ENCODE peak calls at places on chromosome 6, in six cellular contexts. G is K562, W is A549, K is HepG2, Q is GM12878, P is endothelial cell of umbilical vein. A is an unnamed sample.

GRCh38 chr6:116060572-116061283 is at the start of gene FRK:
- DNase-seq in G (no peak), W (peak), K (peak), Q (no peak), P (peak), A (no peak)

GRCh38 chr6:164520916-164521315 is 788.5 kb downstream of the C6orf118 start:
- DNase-seq in G (no peak), W (no peak), K (no peak), Q (no peak), P (no peak), A (no peak)

GRCh38 chr6:160254467-160255312 is 3.9 kb downstream of the SLC22A2 start:
- DNase-seq in G (no peak), W (peak), K (peak), Q (no peak), P (no peak), A (no peak)

GRCh38 chr6:142297605-142297995 is 4.2 kb upstream of the ADGRG6 start:
- DNase-seq in G (no peak), W (no peak), K (no peak), Q (no peak), P (no peak), A (no peak)

GRCh38 chr6:7145269-7146078 is 37.7 kb downstream of the RREB1 start:
- DNase-seq in G (no peak), W (no peak), K (no peak), Q (no peak), P (no peak), A (peak)

GRCh38 chr6:140003217-140003616 is 628.8 kb upstream of the CITED2 start:
- DNase-seq in G (no peak), W (no peak), K (no peak), Q (no peak), P (no peak), A (no peak)

GRCh38 chr6:18528084-18528743 is 141.1 kb downstream of the RNF144B start:
- DNase-seq in G (no peak), W (no peak), K (no peak), Q (no peak), P (peak), A (peak)

GRCh38 chr6:157981132-157981394 is 600 bp upstream of the SYNJ2 start:
- DNase-seq in G (peak), W (no peak), K (no peak), Q (no peak), P (no peak), A (no peak)

GRCh38 chr6:134675110-134676038 is 274.5 kb downstream of the ALDH8A1 start:
- DNase-seq in G (no peak), W (no peak), K (no peak), Q (no peak), P (no peak), A (no peak)

GRCh38 chr6:5634525-5634924 is 372.2 kb downstream of the NRN1 start:
- DNase-seq in G (no peak), W (no peak), K (no peak), Q (no peak), P (no peak), A (peak)

GRCh38 chr6:138443979-138444378 is 40.0 kb downstream of the HEBP2 start:
- DNase-seq in G (no peak), W (no peak), K (no peak), Q (no peak), P (no peak), A (no peak)

GRCh38 chr6:16854986-16855385 is 93.7 kb upstream of the ATXN1 start:
- DNase-seq in G (no peak), W (no peak), K (no peak), Q (peak), P (no peak), A (no peak)

GRCh38 chr6:76885861-76886301 is 577.4 kb downstream of the HTR1B start:
- DNase-seq in G (no peak), W (no peak), K (no peak), Q (no peak), P (no peak), A (no peak)

GRCh38 chr6:1796706-1797529 is 187.2 kb downstream of the FOXC1 start:
- DNase-seq in G (no peak), W (no peak), K (no peak), Q (no peak), P (peak), A (no peak)

GRCh38 chr6:66103954-66104353 is 396.9 kb upstream of the EYS start:
- DNase-seq in G (no peak), W (no peak), K (no peak), Q (no peak), P (no peak), A (no peak)

GRCh38 chr6:101391772-101392560 is 1.5 kb upstream of the GRIK2 start:
- DNase-seq in G (no peak), W (no peak), K (no peak), Q (no peak), P (no peak), A (no peak)

GRCh38 chr6:111737065-111737521 is 131.4 kb upstream of the TRAF3IP2 start:
- DNase-seq in G (no peak), W (no peak), K (peak), Q (no peak), P (no peak), A (no peak)

GRCh38 chr6:13794184-13794583 is 20.2 kb downstream of the MCUR1 start:
- DNase-seq in G (no peak), W (peak), K (no peak), Q (peak), P (peak), A (peak)

GRCh38 chr6:119127627-119128026 is 49.2 kb upstream of the FAM184A start:
- DNase-seq in G (no peak), W (no peak), K (no peak), Q (no peak), P (no peak), A (no peak)

GRCh38 chr6:125787791-125788190 is 3.0 kb upstream of the NCOA7 start:
- DNase-seq in G (peak), W (peak), K (no peak), Q (no peak), P (peak), A (no peak)

GRCh38 chr6:3250278-3250677 is 8.5 kb upstream of the PSMG4 start:
- DNase-seq in G (no peak), W (no peak), K (no peak), Q (no peak), P (no peak), A (no peak)

GRCh38 chr6:3244003-3244831 is 14.5 kb upstream of the PSMG4 start:
- DNase-seq in G (no peak), W (no peak), K (no peak), Q (no peak), P (no peak), A (no peak)

GRCh38 chr6:3245216-3245615 is 13.5 kb upstream of the PSMG4 start:
- DNase-seq in G (no peak), W (no peak), K (no peak), Q (no peak), P (no peak), A (no peak)

GRCh38 chr6:3249821-3250220 is 8.9 kb upstream of the PSMG4 start:
- DNase-seq in G (no peak), W (no peak), K (no peak), Q (no peak), P (no peak), A (no peak)

DNA sequence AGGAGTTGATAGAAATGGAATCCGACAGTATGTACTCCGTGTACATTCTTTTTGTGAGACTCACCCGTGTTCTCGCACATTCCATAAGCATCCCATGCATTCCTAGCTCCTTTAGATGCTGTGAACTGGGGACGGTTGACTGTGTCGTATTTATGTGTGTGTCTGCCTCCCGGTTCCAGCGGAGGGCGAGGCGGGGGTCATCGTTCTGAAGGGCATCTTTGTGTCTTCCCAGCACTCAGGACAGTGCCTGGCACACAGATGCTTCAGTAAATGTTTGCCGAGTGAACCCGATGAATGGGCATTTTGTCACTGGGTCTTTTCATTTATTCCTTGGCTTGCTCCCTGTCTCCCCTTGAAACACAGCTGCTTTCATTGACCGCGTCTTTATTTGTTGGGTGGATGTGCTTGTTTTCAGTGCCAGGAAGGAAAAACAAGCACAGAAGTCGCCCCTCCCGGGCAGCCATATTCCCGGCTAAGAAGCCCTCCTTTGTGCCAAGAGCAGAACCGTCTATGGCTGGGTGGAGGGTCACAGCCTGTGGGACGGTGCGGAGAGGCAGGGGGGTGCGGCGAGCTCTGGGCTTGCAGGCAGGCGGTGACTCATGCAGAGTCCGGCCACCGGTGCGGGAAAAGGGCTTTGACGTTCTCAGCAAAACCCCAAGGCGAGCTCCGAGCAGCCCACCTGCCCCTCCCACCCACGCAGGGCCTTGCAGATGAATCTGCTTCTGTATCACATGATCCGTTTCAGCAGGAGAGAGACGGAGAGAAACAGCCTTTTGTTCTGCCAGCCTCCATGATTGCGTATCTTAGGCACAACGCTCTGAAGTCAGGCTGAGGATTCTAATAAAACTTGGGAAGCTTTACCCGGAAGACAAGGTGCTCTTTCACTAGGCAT is 11.2 kb upstream of the PSMG4 start:
- DNase-seq in G (peak), W (peak), K (peak), Q (no peak), P (peak), A (peak)
- TF ChIP-seq MYC in G (no peak), W (no peak), K (peak), Q (no peak), P (no peak), A (peak)

DNA sequence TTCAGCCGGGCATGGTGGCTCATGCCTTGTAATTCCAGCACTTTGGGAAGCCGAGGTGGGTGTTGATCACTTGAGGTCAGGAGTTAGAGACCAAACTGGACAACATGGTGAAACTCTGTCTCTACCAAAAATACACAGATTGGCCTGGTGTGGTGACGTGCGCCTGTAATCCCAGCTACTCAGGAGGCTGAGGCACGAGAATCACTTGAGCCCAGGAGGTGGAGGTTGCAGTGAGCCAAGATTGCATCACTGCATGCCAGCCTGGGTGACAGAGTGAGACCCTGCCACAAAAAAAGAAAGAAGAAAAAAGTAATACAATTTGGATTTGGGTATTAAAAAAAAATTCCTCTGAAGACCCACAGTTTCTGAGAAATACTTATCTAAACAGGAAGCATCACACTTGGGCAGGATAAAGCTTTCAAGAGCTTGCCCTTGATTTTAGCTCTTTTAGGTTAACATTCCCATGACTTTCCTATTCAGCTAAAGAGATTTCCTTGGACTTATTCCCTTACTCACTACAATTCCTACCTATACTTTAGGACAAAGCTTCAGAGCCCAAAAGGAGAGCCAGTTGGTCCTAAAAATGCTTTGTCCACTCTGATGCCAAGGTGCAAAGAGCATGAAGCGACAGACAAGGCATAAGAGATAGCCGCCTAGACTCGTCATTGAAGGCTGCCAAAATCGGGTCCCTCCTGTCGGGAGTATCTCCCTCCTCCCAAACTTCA is 1.9 kb downstream of the ELOVL2 start:
- DNase-seq in G (no peak), W (no peak), K (peak), Q (no peak), P (no peak), A (no peak)
- H3K4me3 ChIP-seq in G (no peak), W (no peak), K (peak), Q (no peak), P (no peak), A (no peak)

GRCh38 chr6:19837511-19838441 is 606 bp downstream of the ID4 start:
- DNase-seq in G (no peak), W (peak), K (peak), Q (no peak), P (peak), A (no peak)

GRCh38 chr6:19839237-19839546 is 2.0 kb downstream of the ID4 start:
- DNase-seq in G (no peak), W (no peak), K (no peak), Q (no peak), P (no peak), A (no peak)

GRCh38 chr6:19836799-19837510 is at the start of gene ID4:
- DNase-seq in G (no peak), W (peak), K (no peak), Q (no peak), P (peak), A (no peak)

GRCh38 chr6:19839788-19840187 is 2.6 kb downstream of the ID4 start:
- DNase-seq in G (no peak), W (no peak), K (no peak), Q (no peak), P (no peak), A (no peak)

DNA sequence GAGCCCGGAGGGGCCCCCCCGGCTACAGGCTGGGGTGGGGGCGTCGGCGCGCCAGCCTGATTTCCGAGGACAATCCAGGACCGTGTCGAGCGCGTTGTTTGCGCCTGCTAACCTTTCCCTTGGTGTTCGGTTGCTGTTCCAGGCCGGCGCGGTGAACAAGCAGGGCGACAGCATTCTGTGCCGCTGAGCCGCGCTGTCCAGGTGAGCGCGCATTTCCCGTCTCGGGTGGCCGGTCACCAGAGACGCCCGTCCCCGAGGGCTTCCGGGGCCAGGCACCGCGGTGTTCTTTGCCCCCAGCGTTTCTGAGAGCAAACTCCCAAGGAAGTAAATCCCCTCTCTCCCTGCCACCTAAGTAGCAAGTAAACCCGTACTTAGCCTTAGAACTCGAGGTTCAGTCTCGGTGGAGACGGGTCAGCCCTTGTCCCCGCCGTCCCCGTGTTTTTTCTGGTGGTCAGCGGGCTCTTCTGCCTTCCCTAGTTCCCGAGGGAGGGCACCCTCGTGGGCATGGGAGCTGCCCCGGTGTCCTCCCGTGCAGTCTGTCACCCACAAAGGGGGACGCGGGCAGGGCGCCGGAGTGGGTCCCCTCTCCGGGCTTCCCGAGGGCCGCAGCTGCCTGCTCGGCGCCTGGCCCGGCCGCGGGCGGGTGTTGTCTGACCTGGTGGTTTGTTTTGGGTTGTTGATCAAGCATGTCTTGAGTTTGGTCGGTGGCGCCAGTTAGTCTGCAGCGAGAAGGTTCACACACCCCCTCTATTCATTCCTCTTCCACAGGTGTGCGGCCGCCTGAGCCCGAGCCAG is 1.5 kb downstream of the ID4 start:
- DNase-seq in G (no peak), W (peak), K (peak), Q (no peak), P (no peak), A (no peak)
- TF ChIP-seq POLR2A in G (no peak), W (no peak), K (no peak), Q (no peak), P (no peak), A (no peak)

DNA sequence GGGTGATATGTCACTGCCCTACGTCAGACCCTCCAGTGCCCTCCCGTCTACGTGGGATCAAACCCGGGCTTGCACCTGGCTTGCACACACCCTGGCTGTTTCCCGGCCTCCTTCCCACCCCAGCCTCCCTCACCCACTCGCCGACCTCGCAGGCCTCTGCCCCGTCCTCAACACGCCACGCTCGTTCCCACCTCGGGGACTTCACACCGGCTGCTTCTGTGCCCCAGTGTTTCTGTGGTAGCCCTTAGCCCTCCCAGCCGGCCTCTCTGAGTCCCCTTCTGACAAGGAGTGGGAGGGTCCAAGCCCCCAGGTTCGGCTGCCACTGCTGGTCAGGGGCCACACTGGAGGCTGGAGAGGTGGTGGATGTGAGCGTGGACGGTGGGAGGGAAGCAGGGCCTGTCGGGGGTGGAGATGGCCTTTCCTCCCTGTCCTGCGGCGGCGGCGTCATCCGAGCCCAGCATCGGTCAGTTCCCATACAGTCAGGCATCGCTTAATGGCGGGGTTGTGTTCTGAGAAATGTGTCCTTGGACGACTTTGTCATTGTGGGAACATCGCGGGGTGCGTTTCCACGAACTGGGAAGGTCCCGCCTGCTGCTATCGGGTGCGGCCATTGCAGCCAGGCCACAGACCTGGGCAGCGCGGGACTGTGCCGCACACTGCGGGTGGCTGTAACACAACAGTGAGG is 11.4 kb upstream of the KIF25 start:
- DNase-seq in G (no peak), W (no peak), K (no peak), Q (no peak), P (no peak), A (no peak)
- TF ChIP-seq MYC in G (no peak), W (no peak), K (no peak), Q (no peak), P (no peak), A (no peak)

DNA sequence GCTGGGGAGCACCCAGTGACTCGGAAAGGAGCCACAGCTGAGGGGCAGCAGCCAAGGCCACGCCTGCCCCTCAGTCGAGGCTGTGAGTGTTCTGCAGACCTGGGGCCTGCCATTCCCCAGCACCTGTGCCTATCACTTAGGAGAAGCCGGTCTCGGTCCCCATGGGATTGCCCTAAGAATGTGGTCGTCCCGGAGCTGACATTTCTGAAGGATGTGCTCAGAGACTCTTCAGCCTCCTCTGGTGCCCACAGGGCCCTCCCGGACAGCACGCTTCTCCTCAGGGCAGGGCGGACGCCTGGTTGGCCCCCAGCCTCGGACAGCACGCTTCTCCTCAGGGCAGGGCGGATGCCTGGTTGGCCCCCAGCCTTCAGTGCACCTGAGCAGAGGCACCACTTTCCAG is 223.9 kb downstream of the ERMARD start:
- DNase-seq in G (no peak), W (no peak), K (no peak), Q (no peak), P (no peak), A (no peak)
- H3K4me3 ChIP-seq in G (no peak), W (no peak), K (no peak), Q (no peak), P (no peak), A (no peak)

DNA sequence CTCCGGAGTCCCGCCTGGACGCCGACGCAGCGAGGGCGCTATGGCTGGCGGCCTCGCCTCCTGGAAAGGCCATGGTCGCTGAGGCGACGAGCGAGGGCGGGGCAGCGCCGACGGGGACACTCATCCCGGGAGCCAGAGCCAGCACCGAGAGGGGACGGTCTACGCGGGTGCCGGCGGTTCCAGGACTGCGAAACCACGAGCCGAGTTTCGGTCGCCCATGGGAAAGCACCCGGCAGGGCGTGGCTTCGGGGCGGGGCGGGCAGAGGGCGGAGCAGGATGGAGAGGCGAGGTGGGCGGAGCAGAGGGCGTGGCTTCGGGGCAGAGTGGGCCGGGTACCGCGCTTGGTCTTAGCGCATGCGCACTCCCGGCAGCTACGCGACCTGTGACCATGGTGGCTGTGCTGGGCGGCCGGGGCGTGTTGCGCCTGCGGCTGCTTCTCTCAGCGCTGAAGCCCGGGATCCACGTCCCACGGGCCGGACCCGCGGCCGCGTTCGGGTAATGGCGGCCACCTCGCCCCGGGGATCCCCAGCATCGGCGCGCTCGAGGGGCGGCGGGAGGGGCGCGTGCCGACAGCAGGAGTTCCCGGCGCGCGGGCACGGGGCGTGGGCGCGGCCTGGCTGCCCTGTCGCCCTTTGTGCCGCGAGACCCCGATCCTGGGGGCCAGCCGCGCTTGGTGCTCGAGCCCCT is at the start of gene BPHL:
- DNase-seq in G (peak), W (peak), K (peak), Q (peak), P (peak), A (peak)
- TF ChIP-seq POLR2A in G (peak), W (peak), K (peak), Q (peak), P (peak), A (peak)

GRCh38 chr6:30719356-30719755 is 796 bp upstream of the TUBB start:
- DNase-seq in G (no peak), W (no peak), K (no peak), Q (no peak), P (no peak), A (no peak)
- TF ChIP-seq MYC in G (no peak), W (no peak), K (no peak), Q (no peak), P (no peak), A (no peak)

GRCh38 chr6:70281923-70282902 is 20.7 kb downstream of the COL9A1 start:
- DNase-seq in G (peak), W (no peak), K (no peak), Q (no peak), P (no peak), A (no peak)
- H3K4me3 ChIP-seq in G (no peak), W (peak), K (no peak), Q (no peak), P (no peak), A (no peak)

GRCh38 chr6:56713285-56713684 is 70.6 kb upstream of the DST start:
- DNase-seq in G (no peak), W (peak), K (peak), Q (no peak), P (peak), A (no peak)
- TF ChIP-seq POLR2A in G (no peak), W (no peak), K (no peak), Q (no peak), P (no peak), A (no peak)